ENCODE peak calls at places on chromosomes 6 and 20, in ten cellular contexts. Y, P, T, W, J, A, O, M, L and N are unnamed samples.
A peak's percentile ranks its signal among the peaks of the same experiment; 100 is the strongest.

GRCh38 chr20:61798632-61799031 is 267.0 kb downstream of the TAF4 start:
- DNase-seq in J (no peak), Y (no peak), A (no peak), O (no peak), M (no peak), L (no peak), W (no peak), P (peak; percentile 52), T (no peak), N (no peak)

GRCh38 chr20:10642859-10643559 is 30.8 kb downstream of the JAG1 start:
- DNase-seq in P (no peak), J (no peak), L (no peak), W (peak; percentile 50), T (no peak), A (no peak), Y (no peak), M (no peak), O (no peak), N (no peak)

GRCh38 chr20:53488779-53489272 is 104.8 kb downstream of the ZNF217 start:
- DNase-seq in P (no peak), J (no peak), T (no peak), L (no peak), M (no peak), A (no peak), Y (no peak), W (no peak), O (no peak), N (no peak)

GRCh38 chr6:36501686-36502085 is 45.6 kb downstream of the STK38 start:
- DNase-seq in Y (no peak), A (no peak), T (no peak), J (no peak), P (no peak), O (no peak), L (no peak), M (no peak), W (peak; percentile 54), N (no peak)

GRCh38 chr6:93792751-93793150 is 373.4 kb upstream of the EPHA7 start:
- DNase-seq in L (no peak), J (no peak), A (no peak), Y (peak; percentile 47), W (peak; percentile 49), M (no peak), O (no peak), P (no peak), T (no peak), N (no peak)

GRCh38 chr6:32668226-32668747 is 1.8 kb upstream of the HLA-DQB1 start:
- DNase-seq in M (peak; percentile 28), W (no peak), A (peak; percentile 25), T (peak; percentile 41), O (no peak), J (no peak), L (no peak), P (peak; percentile 27), Y (no peak), N (peak; percentile 45)

GRCh38 chr20:8744228-8744844 is 324.6 kb upstream of the PLCB4 start:
- DNase-seq in W (no peak), A (no peak), J (no peak), O (no peak), M (no peak), L (no peak), P (no peak), T (no peak), Y (no peak), N (no peak)

GRCh38 chr6:134373282-134373922 is 55.5 kb upstream of the SGK1 start:
- DNase-seq in T (no peak), A (no peak), W (peak; percentile 88), M (peak; percentile 53), O (no peak), L (no peak), P (no peak), Y (peak; percentile 67), J (peak; percentile 49), N (peak; percentile 35)

GRCh38 chr6:118770112-118770788 is 118.9 kb upstream of the CEP85L start:
- DNase-seq in T (no peak), O (no peak), J (no peak), P (no peak), W (no peak), L (no peak), M (no peak), Y (no peak), A (no peak), N (no peak)

GRCh38 chr20:63441777-63442493 is 30.5 kb downstream of the KCNQ2 start:
- DNase-seq in T (peak; percentile 22), A (peak; percentile 35), O (peak; percentile 44), P (peak; percentile 71), W (peak; percentile 26), L (no peak), J (no peak), M (peak; percentile 75), Y (no peak), N (peak; percentile 44)

GRCh38 chr6:84652356-84653026 is 111.9 kb downstream of the TBX18 start:
- DNase-seq in M (no peak), A (no peak), P (no peak), J (peak; percentile 61), Y (peak; percentile 94), T (no peak), O (no peak), W (peak; percentile 95), L (no peak), N (no peak)

GRCh38 chr20:62885046-62885445 is 23.4 kb upstream of the TCFL5 start:
- DNase-seq in M (no peak), A (no peak), W (no peak), L (no peak), Y (no peak), O (no peak), T (no peak), P (peak; percentile 15), J (no peak), N (no peak)

GRCh38 chr20:19254086-19254821 is 41.8 kb downstream of the SLC24A3 start:
- DNase-seq in O (no peak), A (no peak), L (no peak), P (no peak), J (no peak), T (no peak), M (no peak), W (no peak), Y (no peak), N (no peak)

GRCh38 chr6:145454006-145454405 is 281.3 kb downstream of the EPM2A start:
- DNase-seq in A (no peak), L (no peak), O (no peak), J (no peak), T (no peak), W (no peak), M (no peak), Y (no peak), P (no peak), N (no peak)

GRCh38 chr6:157944983-157945931 is 36.4 kb upstream of the SYNJ2 start:
- DNase-seq in O (no peak), P (no peak), M (no peak), J (no peak), A (no peak), T (no peak), Y (peak; percentile 28), W (peak; percentile 78), L (no peak), N (no peak)

GRCh38 chr6:70705772-70706171 is 38.1 kb downstream of the SMAP1 start:
- DNase-seq in A (no peak), L (no peak), O (no peak), P (no peak), W (no peak), M (no peak), Y (no peak), J (no peak), T (no peak), N (no peak)

GRCh38 chr6:37051138-37052026 is 45.9 kb downstream of the FGD2 start:
- DNase-seq in A (peak; percentile 80), P (peak; percentile 95), T (peak; percentile 44), Y (no peak), J (no peak), W (peak; percentile 58), O (peak; percentile 81), M (peak; percentile 93), L (peak; percentile 96), N (peak; percentile 94)

GRCh38 chr6:139290787-139291294 is 957 bp downstream of the TXLNB start:
- DNase-seq in L (no peak), P (peak; percentile 60), J (peak; percentile 18), T (no peak), W (peak; percentile 75), O (peak; percentile 74), Y (no peak), M (no peak), A (no peak), N (no peak)

GRCh38 chr6:15879372-15880261 is 216.8 kb upstream of the DTNBP1 start:
- DNase-seq in J (no peak), T (no peak), A (no peak), W (peak; percentile 48), Y (no peak), L (no peak), M (peak; percentile 79), O (peak; percentile 13), P (peak; percentile 85), N (peak; percentile 51)

GRCh38 chr20:1272368-1273155 is 6.5 kb downstream of the SNPH start:
- DNase-seq in O (no peak), J (no peak), M (no peak), Y (no peak), W (no peak), A (no peak), P (no peak), T (no peak), L (no peak), N (no peak)

GRCh38 chr6:26468829-26469228 is 11.1 kb downstream of the BTN2A1 start:
- DNase-seq in T (no peak), W (no peak), Y (no peak), M (no peak), P (no peak), O (no peak), A (no peak), J (no peak), L (no peak), N (no peak)